ENCODE peak calls at places on chromosome 1, in five cellular contexts. One of them, this sample, is unnamed.

GRCh38 chr1:58809327-58810040 is 25.6 kb upstream of the JUN start:
- DNase-seq in cardiac muscle cell: peak; percentile 85
- DNase-seq in colonic mucosa: no peak
- DNase-seq in prostate gland: no peak
- DNase-seq in PC-9: no peak
- DNase-seq in this sample: no peak

GRCh38 chr1:206814716-206815341 is 42.5 kb upstream of the IL10 start:
- DNase-seq in cardiac muscle cell: peak; percentile 88
- DNase-seq in colonic mucosa: no peak
- DNase-seq in prostate gland: no peak
- DNase-seq in PC-9: no peak
- DNase-seq in this sample: no peak

GRCh38 chr1:110880708-110881374 is 7.9 kb downstream of the CD53 start:
- DNase-seq in cardiac muscle cell: no peak
- DNase-seq in colonic mucosa: no peak
- DNase-seq in prostate gland: no peak
- DNase-seq in PC-9: no peak
- DNase-seq in this sample: no peak

GRCh38 chr1:87435484-87435883 is 106.8 kb downstream of the LMO4 start:
- DNase-seq in cardiac muscle cell: peak; percentile 92
- DNase-seq in colonic mucosa: no peak
- DNase-seq in prostate gland: no peak
- DNase-seq in PC-9: peak; percentile 21
- DNase-seq in this sample: no peak

GRCh38 chr1:33137800-33138199 is 44.0 kb downstream of the TRIM62 start:
- DNase-seq in cardiac muscle cell: peak; percentile 68
- DNase-seq in colonic mucosa: no peak
- DNase-seq in prostate gland: no peak
- DNase-seq in PC-9: no peak
- DNase-seq in this sample: no peak

GRCh38 chr1:156026588-156026987 is 5.8 kb upstream of the SSR2 start:
- DNase-seq in cardiac muscle cell: no peak
- DNase-seq in colonic mucosa: no peak
- DNase-seq in prostate gland: no peak
- DNase-seq in PC-9: no peak
- DNase-seq in this sample: no peak

GRCh38 chr1:228228601-228229074 is 20.8 kb downstream of the OBSCN start:
- DNase-seq in cardiac muscle cell: peak; percentile 94
- DNase-seq in colonic mucosa: peak; percentile 9
- DNase-seq in prostate gland: no peak
- DNase-seq in PC-9: no peak
- DNase-seq in this sample: no peak

GRCh38 chr1:244171241-244171985 is 120.3 kb downstream of the ZBTB18 start:
- DNase-seq in cardiac muscle cell: no peak
- DNase-seq in colonic mucosa: no peak
- DNase-seq in prostate gland: no peak
- DNase-seq in PC-9: no peak
- DNase-seq in this sample: no peak

GRCh38 chr1:198185759-198186158 is 29.0 kb downstream of the NEK7 start:
- DNase-seq in cardiac muscle cell: no peak
- DNase-seq in colonic mucosa: no peak
- DNase-seq in prostate gland: no peak
- DNase-seq in PC-9: no peak
- DNase-seq in this sample: no peak

GRCh38 chr1:33902486-33903209 is 38.8 kb downstream of the HMGB4 start:
- DNase-seq in cardiac muscle cell: no peak
- DNase-seq in colonic mucosa: no peak
- DNase-seq in prostate gland: no peak
- DNase-seq in PC-9: no peak
- DNase-seq in this sample: no peak

GRCh38 chr1:63651110-63651776 is 58.0 kb downstream of the PGM1 start:
- DNase-seq in cardiac muscle cell: peak; percentile 70
- DNase-seq in colonic mucosa: no peak
- DNase-seq in prostate gland: no peak
- DNase-seq in PC-9: peak; percentile 45
- DNase-seq in this sample: no peak

GRCh38 chr1:24751833-24752232 is 6.6 kb downstream of the CLIC4 start:
- DNase-seq in cardiac muscle cell: no peak
- DNase-seq in colonic mucosa: no peak
- DNase-seq in prostate gland: no peak
- DNase-seq in PC-9: no peak
- DNase-seq in this sample: no peak

GRCh38 chr1:226600254-226600653 is 51.7 kb downstream of the STUM start:
- DNase-seq in cardiac muscle cell: no peak
- DNase-seq in colonic mucosa: no peak
- DNase-seq in prostate gland: no peak
- DNase-seq in PC-9: no peak
- DNase-seq in this sample: no peak

GRCh38 chr1:45617618-45618017 is 6.2 kb downstream of the CCDC17 start:
- DNase-seq in cardiac muscle cell: peak; percentile 30
- DNase-seq in colonic mucosa: no peak
- DNase-seq in prostate gland: no peak
- DNase-seq in PC-9: no peak
- DNase-seq in this sample: no peak

GRCh38 chr1:154753426-154753825 is 116.7 kb downstream of the KCNN3 start:
- DNase-seq in cardiac muscle cell: no peak
- DNase-seq in colonic mucosa: no peak
- DNase-seq in prostate gland: no peak
- DNase-seq in PC-9: no peak
- DNase-seq in this sample: no peak

GRCh38 chr1:219784660-219785391 is 143.5 kb downstream of the SLC30A10 start:
- DNase-seq in cardiac muscle cell: peak; percentile 30
- DNase-seq in colonic mucosa: no peak
- DNase-seq in prostate gland: no peak
- DNase-seq in PC-9: no peak
- DNase-seq in this sample: no peak

GRCh38 chr1:113946668-113947387 is 17.7 kb downstream of the HIPK1 start:
- DNase-seq in cardiac muscle cell: peak; percentile 27
- DNase-seq in colonic mucosa: no peak
- DNase-seq in prostate gland: no peak
- DNase-seq in PC-9: no peak
- DNase-seq in this sample: no peak

DNA sequence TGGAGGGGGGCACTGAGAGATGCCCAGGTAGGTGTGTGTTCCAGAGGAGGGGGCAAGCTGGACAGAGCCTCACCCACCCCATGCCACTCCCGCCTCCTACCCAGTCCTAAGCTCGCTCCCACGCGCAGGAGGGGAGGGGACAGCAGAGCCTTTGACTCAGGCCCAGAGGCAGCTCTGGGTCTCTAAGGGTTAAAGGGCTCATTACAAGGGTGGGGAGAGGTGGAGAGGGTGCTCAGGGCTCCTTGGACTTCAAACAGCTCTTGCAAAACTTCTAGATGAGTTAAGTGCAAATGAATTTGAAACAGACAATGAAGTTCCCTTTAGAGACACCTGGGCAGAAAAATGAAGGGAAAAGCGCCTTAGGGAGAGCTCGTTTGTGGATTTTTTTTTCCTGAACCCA is 104.2 kb upstream of the CASZ1 start:
- DNase-seq in cardiac muscle cell: no peak
- DNase-seq in colonic mucosa: peak; percentile 27
- DNase-seq in prostate gland: no peak
- DNase-seq in PC-9: peak; percentile 77
- DNase-seq in this sample: no peak
- H3K4me3 ChIP-seq in cardiac muscle cell: no peak overlapping the region
- H3K4me3 ChIP-seq in colonic mucosa: no peak overlapping the region
- H3K4me3 ChIP-seq in prostate gland: no peak overlapping the region
- H3K4me3 ChIP-seq in PC-9: peak overlapping the region; percentile 51
- H3K4me3 ChIP-seq in this sample: no peak overlapping the region

DNA sequence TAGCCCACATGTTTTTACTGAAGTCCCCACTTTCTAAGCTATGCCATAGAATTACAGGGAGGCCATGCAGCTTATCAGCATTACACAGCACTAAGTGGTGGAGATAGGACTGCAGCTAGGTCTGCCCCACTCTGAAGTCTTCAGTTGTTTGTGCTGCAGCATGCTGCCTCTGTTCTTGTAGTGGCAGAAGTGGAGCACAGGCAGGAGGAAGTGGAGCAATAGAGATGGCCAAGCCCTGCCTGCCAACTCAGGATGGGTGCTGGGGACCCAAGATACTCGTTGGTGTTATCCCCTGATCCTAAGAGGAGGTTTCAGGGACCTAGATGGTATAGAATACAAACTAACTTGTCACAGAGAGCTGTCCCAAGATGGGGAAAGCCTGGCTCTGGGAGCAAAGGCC is 12.9 kb downstream of the MRPL37 start:
- DNase-seq in cardiac muscle cell: no peak
- DNase-seq in colonic mucosa: no peak
- DNase-seq in prostate gland: no peak
- DNase-seq in PC-9: no peak
- DNase-seq in this sample: no peak
- H3K36me3 ChIP-seq in cardiac muscle cell: peaks cover 77% of the 10 kb centered on the region
- H3K36me3 ChIP-seq in colonic mucosa: peaks cover 25% of the 10 kb centered on the region
- H3K36me3 ChIP-seq in prostate gland: peaks cover 17% of the 10 kb centered on the region
- H3K36me3 ChIP-seq in PC-9: peaks cover 12% of the 10 kb centered on the region
- H3K36me3 ChIP-seq in this sample: peaks cover 20% of the 10 kb centered on the region

GRCh38 chr1:221948459-221948858 is 206.6 kb upstream of the DUSP10 start:
- DNase-seq in cardiac muscle cell: no peak
- DNase-seq in colonic mucosa: no peak
- DNase-seq in prostate gland: no peak
- DNase-seq in PC-9: no peak
- DNase-seq in this sample: no peak
- H3K27ac ChIP-seq in cardiac muscle cell: no peak overlapping the region
- H3K27ac ChIP-seq in colonic mucosa: no peak overlapping the region
- H3K27ac ChIP-seq in prostate gland: no peak overlapping the region
- H3K27ac ChIP-seq in PC-9: peak overlapping the region; percentile 79
- H3K27ac ChIP-seq in this sample: no peak overlapping the region

GRCh38 chr1:116167625-116168276 is 56.6 kb downstream of the MAB21L3 start:
- DNase-seq in cardiac muscle cell: peak; percentile 53
- DNase-seq in colonic mucosa: peak; percentile 42
- DNase-seq in prostate gland: no peak
- DNase-seq in PC-9: peak; percentile 21
- DNase-seq in this sample: no peak
- H3K4me3 ChIP-seq in cardiac muscle cell: peak overlapping the region; percentile 13
- H3K4me3 ChIP-seq in colonic mucosa: peak overlapping the region; percentile 55
- H3K4me3 ChIP-seq in prostate gland: peak overlapping the region; percentile 47
- H3K4me3 ChIP-seq in PC-9: peak overlapping the region; percentile 56
- H3K4me3 ChIP-seq in this sample: peak overlapping the region; percentile 37

DNA sequence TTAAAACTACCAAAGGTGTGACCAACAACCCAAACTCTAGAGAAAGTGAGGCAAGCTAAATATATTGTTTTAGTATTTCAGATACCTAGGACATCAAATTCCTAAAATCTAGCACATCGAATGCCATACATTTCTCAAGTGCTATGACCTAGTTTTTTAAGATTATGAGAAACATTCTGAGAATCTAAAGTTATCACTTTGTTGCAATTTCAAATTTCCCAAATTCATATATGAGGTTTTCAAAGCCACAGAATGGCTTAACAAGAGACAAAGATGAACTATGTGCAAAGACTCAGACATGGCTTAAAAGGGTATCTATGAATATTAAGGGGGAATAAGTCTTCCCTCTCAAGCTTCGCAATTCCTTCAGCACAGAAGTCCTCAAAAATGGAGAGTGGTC is 6.8 kb downstream of the SCYL3 start:
- DNase-seq in cardiac muscle cell: no peak
- DNase-seq in colonic mucosa: no peak
- DNase-seq in prostate gland: no peak
- DNase-seq in PC-9: no peak
- DNase-seq in this sample: no peak
- H3K36me3 ChIP-seq in cardiac muscle cell: peaks cover 21% of the 10 kb centered on the region
- H3K36me3 ChIP-seq in colonic mucosa: peaks cover 6% of the 10 kb centered on the region
- H3K36me3 ChIP-seq in prostate gland: no peaks in the 10 kb centered on the region
- H3K36me3 ChIP-seq in PC-9: peaks cover 32% of the 10 kb centered on the region
- H3K36me3 ChIP-seq in this sample: no peaks in the 10 kb centered on the region

GRCh38 chr1:203858055-203858454 is 3.3 kb upstream of the SNRPE start:
- DNase-seq in cardiac muscle cell: peak; percentile 53
- DNase-seq in colonic mucosa: no peak
- DNase-seq in prostate gland: no peak
- DNase-seq in PC-9: peak; percentile 33
- DNase-seq in this sample: no peak
- H3K27ac ChIP-seq in cardiac muscle cell: no peak overlapping the region
- H3K27ac ChIP-seq in colonic mucosa: no peak overlapping the region
- H3K27ac ChIP-seq in prostate gland: no peak overlapping the region
- H3K27ac ChIP-seq in PC-9: peak overlapping the region; percentile 22
- H3K27ac ChIP-seq in this sample: no peak overlapping the region

GRCh38 chr1:40801742-40802077 is 18.1 kb downstream of the KCNQ4 start:
- DNase-seq in cardiac muscle cell: no peak
- DNase-seq in colonic mucosa: no peak
- DNase-seq in prostate gland: no peak
- DNase-seq in PC-9: no peak
- DNase-seq in this sample: no peak
- H3K4me3 ChIP-seq in cardiac muscle cell: no peak overlapping the region
- H3K4me3 ChIP-seq in colonic mucosa: peak overlapping the region; percentile 37
- H3K4me3 ChIP-seq in prostate gland: peak overlapping the region; percentile 33
- H3K4me3 ChIP-seq in PC-9: peak overlapping the region; percentile 47
- H3K4me3 ChIP-seq in this sample: peak overlapping the region; percentile 67

GRCh38 chr1:8443558-8444194 is 125.8 kb downstream of the SLC45A1 start:
- DNase-seq in cardiac muscle cell: peak; percentile 50
- DNase-seq in colonic mucosa: no peak
- DNase-seq in prostate gland: no peak
- DNase-seq in PC-9: no peak
- DNase-seq in this sample: no peak
- H3K36me3 ChIP-seq in cardiac muscle cell: no peaks in the 10 kb centered on the region
- H3K36me3 ChIP-seq in colonic mucosa: no peaks in the 10 kb centered on the region
- H3K36me3 ChIP-seq in prostate gland: no peaks in the 10 kb centered on the region
- H3K36me3 ChIP-seq in PC-9: no peaks in the 10 kb centered on the region
- H3K36me3 ChIP-seq in this sample: no peaks in the 10 kb centered on the region

GRCh38 chr1:201021333-201022177 is 2.0 kb downstream of the KIF21B start:
- DNase-seq in cardiac muscle cell: no peak
- DNase-seq in colonic mucosa: no peak
- DNase-seq in prostate gland: no peak
- DNase-seq in PC-9: no peak
- DNase-seq in this sample: no peak
- H3K27ac ChIP-seq in cardiac muscle cell: no peak overlapping the region
- H3K27ac ChIP-seq in colonic mucosa: peak overlapping the region; percentile 76
- H3K27ac ChIP-seq in prostate gland: no peak overlapping the region
- H3K27ac ChIP-seq in PC-9: no peak overlapping the region
- H3K27ac ChIP-seq in this sample: peak overlapping the region; percentile 78